ENCODE peak calls at places on chromosome 5, in five cellular contexts. V, J, U, H and M are unnamed samples.

GRCh38 chr5:156681276-156681675 is 168.8 kb upstream of the PPP1R2B start:
- DNase-seq in U (no peak), V (no peak), H (no peak), J (no peak), M (no peak)

GRCh38 chr5:107567901-107568671 is 102.7 kb downstream of the EFNA5 start:
- DNase-seq in V (no peak), J (no peak), H (no peak), U (no peak), M (no peak)

GRCh38 chr5:68171101-68171558 is 44.4 kb upstream of the PIK3R1 start:
- DNase-seq in V (peak), H (no peak), J (no peak), U (peak), M (no peak)

GRCh38 chr5:36344900-36345299 is 43.2 kb upstream of the RANBP3L start:
- DNase-seq in H (no peak), V (no peak), J (no peak), U (no peak), M (no peak)

GRCh38 chr5:134029156-134029555 is 24.4 kb upstream of the VDAC1 start:
- DNase-seq in H (peak), V (no peak), J (no peak), U (no peak), M (no peak)

GRCh38 chr5:38845555-38846378 is at the start of gene OSMR:
- DNase-seq in J (peak), V (peak), U (peak), H (peak), M (no peak)

GRCh38 chr5:172846677-172847076 is 12.6 kb downstream of the ERGIC1 start:
- DNase-seq in H (no peak), U (no peak), J (no peak), V (no peak), M (no peak)

GRCh38 chr5:7759257-7759871 is 91.6 kb downstream of the CFAP90 start:
- DNase-seq in V (no peak), H (no peak), U (no peak), J (no peak), M (no peak)

GRCh38 chr5:179232091-179232490 is 113.2 kb downstream of the ADAMTS2 start:
- DNase-seq in V (no peak), U (no peak), H (no peak), J (no peak), M (no peak)

GRCh38 chr5:127942246-127943060 is 141.1 kb upstream of the SLC12A2 start:
- DNase-seq in V (no peak), J (no peak), H (no peak), U (no peak), M (no peak)

GRCh38 chr5:135930949-135931295 is 23.9 kb downstream of the LECT2 start:
- DNase-seq in H (no peak), V (no peak), U (no peak), J (no peak), M (no peak)

GRCh38 chr5:179805070-179805528 is 1.6 kb downstream of the MGAT4B start:
- DNase-seq in V (peak), U (no peak), J (peak), H (no peak), M (no peak)

GRCh38 chr5:132223861-132224260 is 3.8 kb downstream of the P4HA2 start:
- DNase-seq in J (no peak), H (no peak), V (no peak), U (no peak), M (no peak)

GRCh38 chr5:132227235-132227484 is 493 bp downstream of the P4HA2 start:
- DNase-seq in V (no peak), J (no peak), H (no peak), U (no peak), M (no peak)

GRCh38 chr5:132224721-132225120 is 2.9 kb downstream of the P4HA2 start:
- DNase-seq in V (peak), J (peak), H (no peak), U (no peak), M (no peak)

GRCh38 chr5:132226516-132227234 is 978 bp downstream of the P4HA2 start:
- DNase-seq in U (peak), J (peak), V (peak), H (no peak), M (no peak)

DNA sequence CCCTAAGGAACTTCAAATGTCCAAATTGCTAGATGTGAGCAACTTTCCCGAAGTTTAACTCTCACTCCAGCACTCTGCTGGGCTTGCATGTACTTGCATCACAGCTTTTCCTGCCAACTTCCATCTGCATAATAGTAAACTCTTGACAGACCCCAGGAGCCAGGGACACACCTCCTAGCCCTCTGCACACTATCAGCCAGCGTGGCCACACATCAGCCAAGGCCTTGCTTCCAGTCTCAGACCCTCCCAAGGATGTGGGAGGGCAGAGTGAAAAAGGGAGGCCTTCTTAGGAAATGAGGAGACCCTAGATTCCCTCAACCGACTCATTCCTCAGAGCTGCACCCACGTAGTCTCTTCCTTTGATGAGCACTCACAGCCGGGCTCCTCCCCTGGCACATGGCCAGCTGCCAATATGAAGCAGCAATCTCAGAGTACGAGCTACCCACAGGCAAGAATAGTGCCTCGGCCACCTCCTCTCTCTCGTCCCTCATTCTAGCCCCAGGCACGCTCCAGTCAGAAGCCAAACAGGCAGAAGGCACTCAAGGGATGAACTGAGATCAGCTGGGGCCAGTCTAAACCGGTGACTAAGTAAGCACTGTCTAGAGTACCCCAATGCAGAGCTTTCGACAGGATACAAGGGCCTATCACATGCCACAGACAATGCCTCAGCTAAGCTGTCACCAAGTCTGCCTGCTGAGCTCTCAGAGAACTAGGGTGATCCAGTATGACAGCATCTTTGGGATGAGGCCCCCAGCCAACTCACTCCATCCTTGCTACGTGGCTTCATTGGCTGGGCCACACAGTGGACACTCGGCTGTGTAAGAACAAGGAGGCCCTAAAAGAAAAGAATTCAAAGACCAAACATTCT is 2.3 kb downstream of the P4HA2 start:
- DNase-seq in H (peak), U (peak), V (peak), J (peak), M (peak)
- TF ChIP-seq POLR2A in H (no peak), U (no peak), V (no peak), J (no peak), M (no peak)

GRCh38 chr5:62305715-62306493 is at the start of gene KIF2A:
- DNase-seq in J (peak), V (peak), H (peak), U (peak), M (peak)
- TF ChIP-seq POLR2A in J (peak), V (no peak), H (peak), U (no peak), M (peak)

DNA sequence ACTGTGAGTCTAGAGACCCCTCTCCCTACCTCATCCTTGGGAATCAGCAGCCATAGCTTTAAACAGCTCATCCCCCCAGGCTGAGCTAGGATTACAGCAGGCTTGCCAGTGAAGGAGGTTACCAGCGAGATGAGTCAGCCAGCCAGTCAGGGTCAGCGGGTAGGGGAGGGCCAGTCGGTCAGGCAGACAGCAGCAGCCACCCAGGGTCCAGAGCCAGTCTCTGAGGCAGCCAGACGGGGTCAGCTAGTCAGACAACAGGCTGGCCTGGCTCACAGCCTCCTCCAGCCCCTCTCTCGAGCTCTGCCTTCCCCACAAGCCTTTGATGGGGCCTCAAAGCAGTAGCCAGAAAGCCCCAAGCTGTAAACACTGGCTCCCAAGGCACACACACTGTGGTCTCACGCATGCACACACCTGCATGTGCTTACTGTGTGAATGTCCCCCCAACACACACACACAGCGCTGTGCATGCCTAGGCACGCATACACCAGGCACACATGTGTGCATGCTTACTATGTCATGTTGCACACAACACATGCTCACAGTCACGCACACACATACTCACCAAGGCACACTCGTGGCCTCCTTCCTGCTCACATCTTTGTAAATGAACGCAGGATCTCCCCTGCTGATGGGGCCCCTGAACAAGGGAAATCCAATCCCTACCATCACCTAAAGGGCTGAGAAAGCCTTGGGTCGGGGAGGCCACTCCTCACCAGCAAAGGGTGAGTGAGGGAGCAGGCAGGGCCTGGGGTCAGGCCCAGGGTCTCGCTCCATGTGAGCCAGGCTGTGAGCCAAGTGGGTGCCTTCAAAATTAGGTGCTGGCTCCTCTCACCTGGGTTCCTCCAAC is 28.2 kb upstream of the CPLX2 start:
- DNase-seq in J (no peak), V (no peak), H (no peak), U (peak), M (no peak)
- TF ChIP-seq POLR2A in J (no peak), V (no peak), H (no peak), U (no peak), M (no peak)

GRCh38 chr5:75668988-75669760 is 48.1 kb downstream of the POC5 start:
- DNase-seq in U (peak), V (peak), J (peak), H (peak), M (peak)
- TF ChIP-seq POLR2A in U (no peak), V (no peak), J (peak), H (peak), M (peak)

DNA sequence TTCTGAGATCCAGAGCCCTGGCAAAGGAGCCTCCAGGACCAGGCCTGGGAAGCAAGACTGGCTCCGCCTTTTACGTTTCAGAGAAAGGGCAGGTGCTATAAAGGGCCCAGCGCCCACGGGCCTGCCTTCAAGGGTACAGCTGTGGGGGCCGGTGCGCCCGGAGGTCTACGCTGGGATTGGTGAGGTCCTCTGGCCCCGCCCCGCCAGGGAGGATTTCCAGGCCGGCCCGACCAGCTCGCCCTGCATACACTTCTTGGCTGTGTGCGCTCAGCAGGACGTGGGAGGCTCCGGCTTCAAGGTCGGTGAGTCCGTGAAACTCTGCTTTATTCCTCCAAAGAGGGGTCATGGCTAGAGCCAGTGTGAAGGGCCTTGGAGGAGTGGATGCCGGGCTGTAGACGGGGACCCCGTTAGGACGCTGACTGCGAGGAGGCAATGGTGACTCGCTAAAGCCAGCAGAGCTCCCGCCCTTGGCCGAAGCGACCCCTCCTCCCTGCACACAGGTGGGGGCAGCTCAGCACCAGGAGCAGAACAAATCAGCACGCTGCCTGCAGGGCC is at the start of gene CKMT2:
- DNase-seq in U (peak), J (peak), H (no peak), V (peak), M (no peak)
- TF ChIP-seq POLR2A in U (no peak), J (peak), H (no peak), V (peak), M (no peak)